ENCODE peak calls at places on chromosomes 5 and 9, in five cellular contexts. One of them, this sample, is unnamed.

GRCh38 chr9:4284925-4285324 is 14.9 kb downstream of the GLIS3 start:
- DNase-seq in left ventricle myocardium inferior: no peak
- DNase-seq in fibroblast of the aortic adventitia: no peak
- DNase-seq in cardiac fibroblast: no peak
- DNase-seq in spleen: no peak
- DNase-seq in this sample: no peak

GRCh38 chr5:179334017-179334765 is 11.1 kb downstream of the ADAMTS2 start:
- DNase-seq in left ventricle myocardium inferior: no peak
- DNase-seq in fibroblast of the aortic adventitia: no peak
- DNase-seq in cardiac fibroblast: no peak
- DNase-seq in spleen: peak
- DNase-seq in this sample: no peak

GRCh38 chr5:15687401-15687800 is 187.4 kb downstream of the FBXL7 start:
- DNase-seq in left ventricle myocardium inferior: no peak
- DNase-seq in fibroblast of the aortic adventitia: no peak
- DNase-seq in cardiac fibroblast: no peak
- DNase-seq in spleen: no peak
- DNase-seq in this sample: no peak

GRCh38 chr9:92377904-92378303 is 26.5 kb downstream of the OGN start:
- DNase-seq in left ventricle myocardium inferior: no peak
- DNase-seq in fibroblast of the aortic adventitia: no peak
- DNase-seq in cardiac fibroblast: no peak
- DNase-seq in spleen: no peak
- DNase-seq in this sample: no peak

GRCh38 chr5:171405615-171406014 is 13.8 kb upstream of the FGF18 start:
- DNase-seq in left ventricle myocardium inferior: no peak
- DNase-seq in fibroblast of the aortic adventitia: peak
- DNase-seq in cardiac fibroblast: peak
- DNase-seq in spleen: no peak
- DNase-seq in this sample: no peak

GRCh38 chr9:70566066-70566465 is 151.6 kb upstream of the KLF9 start:
- DNase-seq in left ventricle myocardium inferior: no peak
- DNase-seq in fibroblast of the aortic adventitia: no peak
- DNase-seq in cardiac fibroblast: no peak
- DNase-seq in spleen: no peak
- DNase-seq in this sample: no peak

GRCh38 chr5:59793000-59793399 is 100.5 kb downstream of the PDE4D start:
- DNase-seq in left ventricle myocardium inferior: peak
- DNase-seq in fibroblast of the aortic adventitia: peak
- DNase-seq in cardiac fibroblast: peak
- DNase-seq in spleen: no peak
- DNase-seq in this sample: peak

GRCh38 chr9:129459550-129460322 is 161.2 kb downstream of the C9orf50 start:
- DNase-seq in left ventricle myocardium inferior: no peak
- DNase-seq in fibroblast of the aortic adventitia: no peak
- DNase-seq in cardiac fibroblast: no peak
- DNase-seq in spleen: peak
- DNase-seq in this sample: no peak

GRCh38 chr5:150065346-150065745 is 21.0 kb downstream of the CSF1R start:
- DNase-seq in left ventricle myocardium inferior: peak
- DNase-seq in fibroblast of the aortic adventitia: peak
- DNase-seq in cardiac fibroblast: no peak
- DNase-seq in spleen: peak
- DNase-seq in this sample: peak
- TF ChIP-seq CTCF in left ventricle myocardium inferior: no peak
- TF ChIP-seq CTCF in fibroblast of the aortic adventitia: no peak
- TF ChIP-seq CTCF in cardiac fibroblast: no peak
- TF ChIP-seq CTCF in spleen: no peak
- TF ChIP-seq CTCF in this sample: no peak

DNA sequence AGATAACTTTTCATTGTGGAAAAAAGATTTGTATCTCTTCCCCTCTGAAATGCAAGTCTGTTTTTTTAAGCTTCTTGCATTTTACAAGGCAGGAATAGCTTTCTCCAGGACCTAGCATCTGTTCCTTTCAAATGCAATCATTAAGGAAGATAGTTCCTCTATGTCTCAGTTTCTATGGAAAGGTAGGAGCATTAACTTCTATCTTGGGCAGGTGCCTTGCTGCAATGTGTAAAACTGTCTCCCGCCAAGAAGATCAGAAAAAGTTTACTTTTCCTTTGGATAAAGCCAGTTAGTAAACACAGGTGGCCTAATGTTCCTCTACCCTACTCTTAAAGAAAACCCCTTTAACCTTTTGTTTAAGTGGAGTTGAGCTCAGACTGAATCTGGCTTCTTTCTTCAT is 560.6 kb upstream of the CYLC2 start:
- DNase-seq in left ventricle myocardium inferior: no peak
- DNase-seq in fibroblast of the aortic adventitia: no peak
- DNase-seq in cardiac fibroblast: no peak
- DNase-seq in spleen: no peak
- DNase-seq in this sample: no peak
- H3K4me3 ChIP-seq in left ventricle myocardium inferior: no peak
- H3K4me3 ChIP-seq in fibroblast of the aortic adventitia: no peak
- H3K4me3 ChIP-seq in cardiac fibroblast: no peak
- H3K4me3 ChIP-seq in spleen: no peak
- H3K4me3 ChIP-seq in this sample: no peak

DNA sequence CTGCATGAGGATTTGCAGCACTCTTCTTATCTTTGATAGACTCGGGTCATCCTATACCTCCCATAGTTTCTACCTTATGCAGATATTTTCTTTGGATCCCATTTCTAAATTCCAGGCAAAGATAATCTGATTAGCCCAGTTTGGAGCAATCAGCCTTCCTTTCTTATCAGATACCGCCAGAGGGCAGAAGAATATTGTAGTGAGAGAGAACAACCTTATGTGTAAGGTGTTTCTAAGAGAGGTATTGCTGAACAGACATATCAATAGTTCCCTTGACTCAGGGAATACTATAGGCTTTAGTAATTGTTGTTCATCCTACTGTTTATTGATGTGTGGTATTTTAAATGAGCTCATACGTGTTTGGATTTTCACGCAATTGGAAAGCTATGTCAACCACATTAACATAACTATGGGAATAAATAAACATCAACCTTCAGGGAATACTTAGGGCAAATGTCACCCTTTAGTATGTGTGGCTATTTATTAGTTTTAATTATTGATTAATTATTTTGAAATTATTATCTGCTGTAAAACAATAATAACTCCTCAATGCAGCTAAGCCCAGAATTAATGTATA is 1435.2 kb upstream of the CDH9 start:
- DNase-seq in left ventricle myocardium inferior: no peak
- DNase-seq in fibroblast of the aortic adventitia: peak
- DNase-seq in cardiac fibroblast: peak
- DNase-seq in spleen: no peak
- DNase-seq in this sample: peak
- TF ChIP-seq CTCF in left ventricle myocardium inferior: no peak
- TF ChIP-seq CTCF in fibroblast of the aortic adventitia: no peak
- TF ChIP-seq CTCF in cardiac fibroblast: no peak
- TF ChIP-seq CTCF in spleen: no peak
- TF ChIP-seq CTCF in this sample: peak

GRCh38 chr9:126781186-126781585 is 23.7 kb upstream of the ZBTB43 start:
- DNase-seq in left ventricle myocardium inferior: no peak
- DNase-seq in fibroblast of the aortic adventitia: no peak
- DNase-seq in cardiac fibroblast: no peak
- DNase-seq in spleen: no peak
- DNase-seq in this sample: no peak
- H3K4me3 ChIP-seq in left ventricle myocardium inferior: peak
- H3K4me3 ChIP-seq in fibroblast of the aortic adventitia: no peak
- H3K4me3 ChIP-seq in cardiac fibroblast: no peak
- H3K4me3 ChIP-seq in spleen: no peak
- H3K4me3 ChIP-seq in this sample: no peak

GRCh38 chr5:139637438-139638089 is 10.6 kb upstream of the CXXC5 start:
- DNase-seq in left ventricle myocardium inferior: peak
- DNase-seq in fibroblast of the aortic adventitia: peak
- DNase-seq in cardiac fibroblast: peak
- DNase-seq in spleen: peak
- DNase-seq in this sample: peak
- TF ChIP-seq CTCF in left ventricle myocardium inferior: peak
- TF ChIP-seq CTCF in fibroblast of the aortic adventitia: peak
- TF ChIP-seq CTCF in cardiac fibroblast: no peak
- TF ChIP-seq CTCF in spleen: peak
- TF ChIP-seq CTCF in this sample: no peak

GRCh38 chr5:176888865-176889165 is 10.3 kb downstream of the HK3 start:
- DNase-seq in left ventricle myocardium inferior: no peak
- DNase-seq in fibroblast of the aortic adventitia: no peak
- DNase-seq in cardiac fibroblast: no peak
- DNase-seq in spleen: no peak
- DNase-seq in this sample: no peak

GRCh38 chr5:176890455-176891330 is 8.5 kb downstream of the HK3 start:
- DNase-seq in left ventricle myocardium inferior: no peak
- DNase-seq in fibroblast of the aortic adventitia: no peak
- DNase-seq in cardiac fibroblast: no peak
- DNase-seq in spleen: peak
- DNase-seq in this sample: no peak

GRCh38 chr5:176889321-176890280 is 9.5 kb downstream of the HK3 start:
- DNase-seq in left ventricle myocardium inferior: no peak
- DNase-seq in fibroblast of the aortic adventitia: no peak
- DNase-seq in cardiac fibroblast: no peak
- DNase-seq in spleen: no peak
- DNase-seq in this sample: no peak

GRCh38 chr5:176892663-176893062 is 6.5 kb downstream of the HK3 start:
- DNase-seq in left ventricle myocardium inferior: no peak
- DNase-seq in fibroblast of the aortic adventitia: no peak
- DNase-seq in cardiac fibroblast: no peak
- DNase-seq in spleen: peak
- DNase-seq in this sample: no peak

GRCh38 chr5:176891331-176891958 is 7.7 kb downstream of the HK3 start:
- DNase-seq in left ventricle myocardium inferior: no peak
- DNase-seq in fibroblast of the aortic adventitia: no peak
- DNase-seq in cardiac fibroblast: no peak
- DNase-seq in spleen: peak
- DNase-seq in this sample: no peak
- H3K4me3 ChIP-seq in left ventricle myocardium inferior: no peak
- H3K4me3 ChIP-seq in fibroblast of the aortic adventitia: no peak
- H3K4me3 ChIP-seq in cardiac fibroblast: no peak
- H3K4me3 ChIP-seq in spleen: no peak
- H3K4me3 ChIP-seq in this sample: no peak